ENCODE peak calls at places on chromosomes 6 and 20, in eight cellular contexts. P, V, U, K, S, H, T and C are unnamed samples.

GRCh38 chr6:6736753-6737654 is 148.5 kb downstream of the LY86 start:
- DNase-seq in U (no peak), V (no peak), P (no peak), K (peak; percentile 51), H (peak; percentile 34), T (peak; percentile 45), S (no peak), C (no peak)

GRCh38 chr20:23362392-23363256 is 642 bp downstream of the GZF1 start:
- DNase-seq in H (peak; percentile 47), T (peak; percentile 62), S (no peak), K (peak; percentile 45), V (peak; percentile 45), U (peak; percentile 32), P (no peak), C (peak; percentile 9)

GRCh38 chr6:161694995-161695394 is 421.1 kb upstream of the AGPAT4 start:
- DNase-seq in P (no peak), V (no peak), H (peak; percentile 66), U (peak; percentile 24), S (no peak), T (peak; percentile 67), K (peak; percentile 17), C (peak; percentile 13)

GRCh38 chr20:39395478-39396291 is 433.5 kb downstream of the DHX35 start:
- DNase-seq in H (no peak), T (no peak), P (no peak), K (no peak), V (no peak), U (no peak), S (no peak), C (no peak)

GRCh38 chr6:36378243-36378920 is 9.1 kb downstream of the ETV7 start:
- DNase-seq in K (no peak), P (no peak), H (no peak), T (peak; percentile 9), U (no peak), V (no peak), S (no peak), C (no peak)

GRCh38 chr20:53660078-53660909 is 66.7 kb upstream of the ZNF217 start:
- DNase-seq in S (peak; percentile 29), T (no peak), U (no peak), V (no peak), K (no peak), H (peak; percentile 34), P (no peak), C (no peak)

GRCh38 chr20:45087115-45087785 is 13.7 kb downstream of the KCNS1 start:
- DNase-seq in S (no peak), K (no peak), P (no peak), U (no peak), H (no peak), T (no peak), V (no peak), C (no peak)

GRCh38 chr6:41494212-41495115 is 51.7 kb upstream of the FOXP4 start:
- DNase-seq in T (no peak), U (no peak), V (no peak), P (no peak), S (peak; percentile 12), H (peak; percentile 36), K (no peak), C (no peak)

GRCh38 chr20:38209736-38210405 is 44.8 kb upstream of the TGM2 start:
- DNase-seq in S (no peak), H (peak; percentile 1), T (no peak), P (no peak), V (no peak), U (peak; percentile 51), K (no peak), C (no peak)

GRCh38 chr6:31663087-31663960 is 1.5 kb downstream of the GPANK1 start:
- DNase-seq in V (no peak), K (no peak), H (peak; percentile 22), U (peak; percentile 27), P (no peak), T (no peak), S (no peak), C (no peak)

GRCh38 chr6:28215425-28215824 is 9.7 kb upstream of the ZSCAN9 start:
- DNase-seq in V (no peak), U (no peak), P (no peak), T (no peak), K (no peak), H (peak; percentile 16), S (no peak), C (no peak)

GRCh38 chr6:87670707-87671106 is 31.3 kb downstream of the AKIRIN2 start:
- DNase-seq in P (no peak), K (no peak), S (no peak), U (no peak), T (no peak), H (no peak), V (no peak), C (no peak)

GRCh38 chr20:35467339-35468224 is 12.2 kb downstream of the CEP250 start:
- DNase-seq in K (no peak), V (no peak), P (no peak), H (peak; percentile 59), T (no peak), S (no peak), U (peak; percentile 65), C (no peak)

GRCh38 chr6:157873735-157874344 is 50.8 kb downstream of the SNX9 start:
- DNase-seq in T (peak; percentile 78), P (peak; percentile 78), H (peak; percentile 79), K (peak; percentile 69), U (peak; percentile 69), V (peak; percentile 67), S (peak; percentile 31), C (peak; percentile 24)

GRCh38 chr6:135703621-135704020 is 147.9 kb upstream of the PDE7B start:
- DNase-seq in K (peak; percentile 61), U (no peak), P (no peak), T (no peak), V (no peak), S (no peak), H (peak; percentile 12), C (no peak)

GRCh38 chr20:50597406-50597969 is 87.3 kb downstream of the PTPN1 start:
- DNase-seq in U (no peak), S (no peak), V (no peak), H (no peak), P (no peak), K (no peak), T (no peak), C (no peak)

GRCh38 chr20:31517373-31517772 is 3.1 kb downstream of the HM13 start:
- DNase-seq in H (peak; percentile 71), S (no peak), U (peak; percentile 59), K (no peak), P (no peak), V (no peak), T (peak; percentile 78), C (peak; percentile 36)

GRCh38 chr20:41029150-41029872 is 689 bp downstream of the TOP1 start:
- DNase-seq in V (peak; percentile 31), K (peak; percentile 61), H (no peak), T (peak; percentile 45), S (peak; percentile 34), P (peak; percentile 17), U (peak; percentile 28), C (no peak)

GRCh38 chr20:53205046-53205445 is 232.9 kb downstream of the TSHZ2 start:
- DNase-seq in H (no peak), U (no peak), T (no peak), P (no peak), K (no peak), S (no peak), V (no peak), C (no peak)

GRCh38 chr6:163759542-163759941 is 345.0 kb downstream of the QKI start:
- DNase-seq in K (no peak), H (peak; percentile 32), U (peak; percentile 74), P (no peak), S (no peak), T (no peak), V (no peak), C (no peak)

GRCh38 chr6:73309784-73310502 is 44.1 kb downstream of the DPPA5 start:
- DNase-seq in T (peak; percentile 65), H (peak; percentile 53), P (peak; percentile 12), V (peak; percentile 43), S (peak; percentile 61), K (peak; percentile 91), U (peak; percentile 73), C (peak; percentile 30)

GRCh38 chr20:58649288-58650180 is 1.5 kb upstream of the STX16 start:
- DNase-seq in P (peak; percentile 30), V (no peak), S (no peak), K (peak; percentile 48), U (no peak), T (no peak), H (no peak), C (no peak)

GRCh38 chr6:7615611-7616383 is 25.8 kb downstream of the SNRNP48 start:
- DNase-seq in T (peak; percentile 60), V (peak; percentile 60), U (peak; percentile 56), P (peak; percentile 16), K (peak; percentile 53), H (peak; percentile 80), S (no peak), C (peak; percentile 44)